ENCODE peak calls at places on chromosomes 12 and 14, in nine cellular contexts. A, Q, S, J, L, Z, I, K and T are unnamed samples.

GRCh38 chr12:64824130-64824499 is 332 bp upstream of the TBC1D30 start:
- DNase-seq in A (no peak), Q (no peak), S (no peak), J (no peak), L (no peak), Z (no peak), I (no peak), K (no peak), T (no peak)

GRCh38 chr12:104480826-104481457 is 24.2 kb downstream of the CHST11 start:
- DNase-seq in A (peak), Q (peak), S (no peak), J (no peak), L (no peak), Z (peak), I (no peak), K (no peak), T (peak)

GRCh38 chr12:40684986-40685385 is 7.3 kb upstream of the CNTN1 start:
- DNase-seq in A (no peak), Q (no peak), S (no peak), J (no peak), L (peak), Z (no peak), I (no peak), K (no peak), T (no peak)

GRCh38 chr12:122336015-122336946 is 70.0 kb upstream of the VPS33A start:
- DNase-seq in A (no peak), Q (no peak), S (peak), J (peak), L (no peak), Z (no peak), I (no peak), K (no peak), T (no peak)

GRCh38 chr12:105705765-105706164 is 375.3 kb downstream of the C12orf75 start:
- DNase-seq in A (no peak), Q (no peak), S (peak), J (no peak), L (peak), Z (no peak), I (no peak), K (peak), T (peak)

GRCh38 chr14:64444984-64445845 is 20.1 kb upstream of the AKAP5 start:
- DNase-seq in A (no peak), Q (no peak), S (peak), J (peak), L (no peak), Z (no peak), I (no peak), K (no peak), T (no peak)

GRCh38 chr14:95038521-95039250 is 118.6 kb downstream of the DICER1 start:
- DNase-seq in A (no peak), Q (no peak), S (no peak), J (no peak), L (no peak), Z (no peak), I (no peak), K (no peak), T (no peak)

GRCh38 chr14:65206448-65207096 is 104.3 kb upstream of the MAX start:
- DNase-seq in A (no peak), Q (no peak), S (no peak), J (no peak), L (no peak), Z (no peak), I (no peak), K (no peak), T (no peak)

GRCh38 chr12:116542345-116542950 is 16.7 kb upstream of the MAP1LC3B2 start:
- DNase-seq in A (no peak), Q (no peak), S (no peak), J (no peak), L (peak), Z (no peak), I (no peak), K (no peak), T (no peak)

GRCh38 chr12:124273630-124274029 is 21.3 kb upstream of the RFLNA start:
- DNase-seq in A (no peak), Q (no peak), S (peak), J (no peak), L (no peak), Z (no peak), I (no peak), K (no peak), T (no peak)

GRCh38 chr12:102567031-102567985 is 86.9 kb upstream of the IGF1 start:
- DNase-seq in A (no peak), Q (no peak), S (peak), J (no peak), L (no peak), Z (no peak), I (no peak), K (no peak), T (no peak)

GRCh38 chr12:55847033-55847432 is 4.3 kb upstream of the MMP19 start:
- DNase-seq in A (no peak), Q (no peak), S (no peak), J (no peak), L (no peak), Z (peak), I (no peak), K (no peak), T (no peak)

GRCh38 chr12:34336619-34337465 is 314.5 kb downstream of the ALG10 start:
- DNase-seq in A (no peak), Q (no peak), S (peak), J (no peak), L (no peak), Z (no peak), I (no peak), K (no peak), T (no peak)

GRCh38 chr14:73759714-73760597 is 45.8 kb upstream of the PNMA1 start:
- DNase-seq in A (peak), Q (peak), S (peak), J (peak), L (peak), Z (peak), I (peak), K (peak), T (peak)

GRCh38 chr12:122421263-122421814 is 1.1 kb downstream of the CLIP1 start:
- DNase-seq in A (peak), Q (peak), S (peak), J (peak), L (peak), Z (peak), I (no peak), K (no peak), T (peak)

GRCh38 chr12:130335517-130336392 is 1.9 kb upstream of the PIWIL1 start:
- DNase-seq in A (no peak), Q (no peak), S (peak), J (peak), L (peak), Z (no peak), I (no peak), K (peak), T (no peak)

GRCh38 chr14:74879427-74880180 is 2.1 kb upstream of the DLST start:
- DNase-seq in A (no peak), Q (no peak), S (no peak), J (no peak), L (no peak), Z (no peak), I (no peak), K (no peak), T (no peak)

GRCh38 chr12:13343380-13343779 is 146.9 kb downstream of the EMP1 start:
- DNase-seq in A (no peak), Q (no peak), S (peak), J (no peak), L (no peak), Z (no peak), I (no peak), K (no peak), T (no peak)

GRCh38 chr14:27243360-27243759 is 645.5 kb upstream of the NOVA1 start:
- DNase-seq in A (no peak), Q (no peak), S (no peak), J (no peak), L (no peak), Z (no peak), I (no peak), K (no peak), T (no peak)

GRCh38 chr12:120620624-120621023 is 19.8 kb upstream of the CABP1 start:
- DNase-seq in A (no peak), Q (no peak), S (no peak), J (no peak), L (no peak), Z (no peak), I (no peak), K (no peak), T (no peak)

GRCh38 chr14:100212476-100213333 is 26.2 kb upstream of the YY1 start:
- DNase-seq in A (no peak), Q (peak), S (no peak), J (no peak), L (no peak), Z (peak), I (no peak), K (no peak), T (no peak)

GRCh38 chr12:24500466-24501232 is 448.3 kb downstream of the BCAT1 start:
- DNase-seq in A (no peak), Q (no peak), S (no peak), J (no peak), L (no peak), Z (no peak), I (no peak), K (no peak), T (no peak)

GRCh38 chr12:71685312-71685906 is 473 bp upstream of the TMEM19 start:
- DNase-seq in A (no peak), Q (no peak), S (peak), J (no peak), L (no peak), Z (no peak), I (no peak), K (no peak), T (no peak)

GRCh38 chr12:115451785-115452736 is 768.1 kb upstream of the TBX3 start:
- DNase-seq in A (peak), Q (peak), S (no peak), J (no peak), L (no peak), Z (no peak), I (no peak), K (peak), T (no peak)

GRCh38 chr12:132886529-132887477 is 602 bp downstream of the CHFR start:
- DNase-seq in A (no peak), Q (no peak), S (peak), J (no peak), L (no peak), Z (peak), I (no peak), K (no peak), T (no peak)

GRCh38 chr14:91145396-91146160 is 31.7 kb downstream of the DGLUCY start:
- DNase-seq in A (no peak), Q (no peak), S (no peak), J (no peak), L (no peak), Z (no peak), I (no peak), K (no peak), T (no peak)

GRCh38 chr14:98458702-98459101 is 813.3 kb downstream of the BCL11B start:
- DNase-seq in A (no peak), Q (no peak), S (no peak), J (no peak), L (no peak), Z (no peak), I (no peak), K (no peak), T (no peak)

GRCh38 chr12:92253301-92253700 is 107.7 kb upstream of the BTG1 start:
- DNase-seq in A (no peak), Q (no peak), S (no peak), J (no peak), L (no peak), Z (no peak), I (no peak), K (no peak), T (no peak)

GRCh38 chr12:9649532-9649940 is 20.0 kb upstream of the CLEC2D start:
- DNase-seq in A (no peak), Q (no peak), S (no peak), J (no peak), L (no peak), Z (no peak), I (no peak), K (no peak), T (no peak)

GRCh38 chr14:105492051-105492965 is 1.3 kb downstream of the TEDC1 start:
- DNase-seq in A (peak), Q (peak), S (peak), J (no peak), L (no peak), Z (peak), I (no peak), K (no peak), T (peak)

GRCh38 chr12:121770388-121770787 is 23.1 kb downstream of the RHOF start:
- DNase-seq in A (no peak), Q (no peak), S (no peak), J (no peak), L (no peak), Z (no peak), I (no peak), K (no peak), T (no peak)

GRCh38 chr12:72273499-72273837 is 1.3 kb downstream of the TRHDE start:
- DNase-seq in A (no peak), Q (no peak), S (no peak), J (no peak), L (no peak), Z (no peak), I (no peak), K (no peak), T (no peak)

GRCh38 chr12:69821441-69822204 is 3.4 kb upstream of the MYRFL start:
- DNase-seq in A (no peak), Q (no peak), S (peak), J (no peak), L (no peak), Z (no peak), I (no peak), K (no peak), T (no peak)

GRCh38 chr12:93785262-93786010 is 108.3 kb downstream of the CRADD start:
- DNase-seq in A (no peak), Q (no peak), S (peak), J (peak), L (no peak), Z (peak), I (peak), K (peak), T (peak)
- H3K27ac ChIP-seq in A (peak), Q (peak), S (peak), J (peak), L (peak), Z (peak), I (no peak), K (no peak), T (peak)

DNA sequence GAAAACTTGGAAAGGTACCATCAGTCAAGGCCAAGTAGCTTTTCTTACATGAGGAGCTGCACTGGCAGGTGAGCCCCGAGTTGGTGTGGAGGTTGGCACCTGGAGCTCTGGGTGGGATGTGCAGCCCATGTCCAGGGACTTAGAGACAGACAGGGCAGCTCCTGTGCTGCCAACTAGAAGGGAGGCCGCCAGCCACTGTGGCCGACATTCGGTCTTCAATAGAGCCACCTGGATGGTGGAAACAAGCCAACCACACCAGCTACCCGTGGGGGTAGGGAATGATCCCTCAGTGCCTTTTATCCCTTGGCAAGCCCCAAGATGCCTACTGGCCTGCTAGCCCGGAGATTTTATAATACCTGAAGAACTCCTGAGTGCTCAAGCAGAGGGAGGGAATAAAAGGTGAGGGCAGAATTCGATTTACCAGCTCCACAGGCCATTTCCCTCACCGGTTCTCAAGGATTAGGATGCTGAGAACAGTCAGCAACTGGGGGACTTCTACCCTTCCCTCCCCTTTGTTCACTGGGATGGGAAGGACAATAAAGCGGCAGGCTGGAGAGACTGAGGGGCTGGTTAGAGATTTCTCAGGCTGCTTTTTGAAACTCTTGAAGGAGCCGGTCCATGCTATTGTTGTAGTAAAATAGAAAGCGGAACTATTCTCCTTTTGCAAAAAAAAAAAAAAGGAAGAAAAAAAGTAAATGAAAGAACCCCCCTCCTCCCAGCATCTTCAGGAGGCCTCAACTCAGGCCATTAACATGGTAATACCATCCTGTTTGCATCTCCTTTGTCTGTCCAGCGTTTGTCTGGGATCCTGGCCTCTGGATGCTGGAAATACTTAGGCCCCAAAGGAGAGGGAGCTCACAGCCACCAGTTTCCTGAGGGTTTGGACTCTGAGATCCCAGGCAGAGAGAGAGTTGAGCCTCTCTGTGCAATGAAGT is 321.6 kb downstream of the ZFP36L1 start:
- DNase-seq in A (no peak), Q (no peak), S (no peak), J (no peak), L (no peak), Z (no peak), I (no peak), K (peak), T (no peak)
- H3K27ac ChIP-seq in A (no peak), Q (no peak), S (peak), J (no peak), L (no peak), Z (peak), I (no peak), K (peak), T (peak)

DNA sequence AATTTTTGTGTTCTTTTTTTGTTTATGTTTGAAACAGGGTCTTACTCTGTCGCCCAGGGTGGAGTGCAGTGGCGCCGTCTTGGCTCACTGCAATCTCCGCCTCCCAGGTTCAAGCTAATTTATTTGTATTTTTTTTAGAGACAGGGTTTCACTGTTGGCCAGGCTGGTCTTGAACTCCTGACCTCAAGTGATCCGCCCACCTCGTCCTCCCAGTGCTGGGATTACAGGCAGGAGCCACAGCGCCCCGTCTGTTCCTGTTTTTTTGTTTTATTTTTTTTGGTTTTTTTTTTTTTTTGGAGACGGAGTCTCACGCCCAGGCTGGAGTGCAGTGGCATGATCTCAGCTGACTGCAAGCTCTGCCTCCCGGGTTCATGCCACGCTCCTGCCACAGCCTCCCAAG is 8.7 kb upstream of the COPS7A start:
- DNase-seq in A (no peak), Q (no peak), S (no peak), J (no peak), L (no peak), Z (no peak), I (no peak), K (no peak), T (no peak)
- H3K27ac ChIP-seq in A (no peak), Q (no peak), S (no peak), J (no peak), L (no peak), Z (no peak), I (no peak), K (no peak), T (no peak)

GRCh38 chr14:53432378-53432802 is 279.3 kb upstream of the DDHD1 start:
- DNase-seq in A (no peak), Q (no peak), S (peak), J (no peak), L (no peak), Z (no peak), I (no peak), K (peak), T (no peak)

GRCh38 chr14:53441789-53442188 is 288.7 kb upstream of the DDHD1 start:
- DNase-seq in A (no peak), Q (no peak), S (no peak), J (no peak), L (no peak), Z (no peak), I (no peak), K (no peak), T (no peak)

GRCh38 chr14:53437858-53438257 is 284.7 kb upstream of the DDHD1 start:
- DNase-seq in A (no peak), Q (no peak), S (no peak), J (no peak), L (no peak), Z (no peak), I (no peak), K (no peak), T (no peak)
- H3K27ac ChIP-seq in A (no peak), Q (no peak), S (no peak), J (no peak), L (no peak), Z (no peak), I (no peak), K (no peak), T (no peak)

DNA sequence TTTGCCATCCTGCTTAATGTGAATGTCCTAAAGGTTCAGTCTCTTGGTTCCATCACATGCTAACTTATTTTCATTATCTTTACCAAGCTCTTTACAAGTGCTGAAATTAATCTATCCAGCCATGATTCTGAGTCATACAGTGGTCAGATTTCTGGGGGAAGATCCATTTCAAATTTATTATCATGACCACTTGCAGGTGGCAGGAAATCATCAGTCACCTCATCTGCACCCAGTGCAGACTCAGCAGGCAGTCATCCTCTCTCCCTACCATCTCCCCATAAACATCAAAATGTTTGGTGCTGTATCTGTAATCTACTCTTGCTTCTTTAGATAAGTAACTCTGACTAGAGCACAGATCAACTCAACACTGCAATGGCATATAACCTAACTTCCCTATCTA is 23.5 kb downstream of the ATG14 start:
- DNase-seq in A (no peak), Q (no peak), S (no peak), J (no peak), L (no peak), Z (no peak), I (no peak), K (no peak), T (no peak)
- H3K27ac ChIP-seq in A (no peak), Q (no peak), S (no peak), J (no peak), L (no peak), Z (no peak), I (no peak), K (no peak), T (peak)

DNA sequence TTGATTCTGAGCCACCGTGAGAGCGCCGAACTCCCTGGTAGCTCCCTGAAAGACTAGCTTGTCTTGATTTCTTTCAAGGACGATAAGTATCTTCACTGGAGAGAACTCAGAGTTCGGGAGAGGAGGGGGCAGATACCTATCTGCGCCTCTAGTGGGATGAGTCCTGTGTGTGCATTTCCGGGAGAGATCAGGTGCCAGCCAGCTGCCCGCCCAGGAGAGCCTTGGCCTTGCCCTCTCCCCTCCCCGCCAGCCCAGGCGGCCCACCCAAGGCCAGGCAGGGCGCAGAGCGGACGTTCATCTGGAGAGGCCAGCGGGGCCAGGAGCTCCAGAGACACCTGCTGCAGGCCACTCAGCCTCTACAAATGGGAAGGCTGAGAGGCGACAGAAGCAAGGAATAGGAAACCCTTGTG is 1.0 kb downstream of the CD9 start:
- DNase-seq in A (no peak), Q (no peak), S (peak), J (no peak), L (no peak), Z (no peak), I (no peak), K (no peak), T (no peak)
- H3K27ac ChIP-seq in A (peak), Q (peak), S (peak), J (no peak), L (peak), Z (peak), I (no peak), K (no peak), T (peak)

GRCh38 chr12:89501793-89502192 is 22.8 kb downstream of the GALNT4 start:
- DNase-seq in A (no peak), Q (no peak), S (no peak), J (no peak), L (no peak), Z (no peak), I (no peak), K (no peak), T (no peak)

GRCh38 chr12:89504560-89505346 is 19.8 kb downstream of the GALNT4 start:
- DNase-seq in A (no peak), Q (no peak), S (no peak), J (no peak), L (no peak), Z (no peak), I (no peak), K (no peak), T (no peak)

GRCh38 chr12:89506050-89506449 is 18.5 kb downstream of the GALNT4 start:
- DNase-seq in A (no peak), Q (no peak), S (no peak), J (no peak), L (no peak), Z (no peak), I (no peak), K (no peak), T (no peak)

GRCh38 chr12:89507015-89507824 is 17.4 kb downstream of the GALNT4 start:
- DNase-seq in A (no peak), Q (no peak), S (peak), J (no peak), L (no peak), Z (no peak), I (no peak), K (no peak), T (no peak)
- H3K27ac ChIP-seq in A (peak), Q (no peak), S (peak), J (no peak), L (no peak), Z (no peak), I (no peak), K (no peak), T (no peak)